ENCODE peak calls at places on chromosomes 13 and 19, in ten cellular contexts. W is NCI-H345, O is fibroblast of the conjunctiva, C is activated T-helper 1 cell treated with Interleukin-2 at 50 U/mL for 16 hours, S is NCI-H2227 treated with DMSO at 0.1 percent for 48 hours, A is Calu3, D is posterior cingulate gyrus, Q is anterior cingulate cortex, I is memory B cell, Z is T-helper 17 cell. H is an unnamed sample.

GRCh38 chr13:99527346-99527745 is 26.1 kb downstream of the TM9SF2 start:
- DNase-seq in W (no peak), O (no peak), C (no peak), S (no peak), A (no peak), D (no peak), Q (no peak), I (no peak), Z (no peak), H (no peak)

GRCh38 chr13:112842343-112842856 is 126.6 kb upstream of the MCF2L start:
- DNase-seq in W (no peak), O (no peak), C (no peak), S (no peak), A (no peak), D (no peak), Q (no peak), I (no peak), Z (no peak), H (peak)

GRCh38 chr19:30255783-30256509 is 116.2 kb upstream of the ZNF536 start:
- DNase-seq in W (no peak), O (no peak), C (no peak), S (no peak), A (no peak), D (no peak), Q (no peak), I (no peak), Z (no peak), H (no peak)

GRCh38 chr13:59587971-59588716 is 575.6 kb downstream of the DIAPH3 start:
- DNase-seq in W (no peak), O (no peak), C (no peak), S (no peak), A (no peak), D (no peak), Q (no peak), I (no peak), Z (no peak), H (no peak)

GRCh38 chr19:3769494-3769893 is 2.5 kb downstream of the RAX2 start:
- DNase-seq in W (no peak), O (no peak), C (no peak), S (no peak), A (no peak), D (no peak), Q (no peak), I (no peak), Z (no peak), H (no peak)

GRCh38 chr13:77584111-77584510 is 48.6 kb downstream of the SCEL start:
- DNase-seq in W (peak), O (no peak), C (no peak), S (no peak), A (no peak), D (peak), Q (peak), I (no peak), Z (no peak), H (no peak)

GRCh38 chr13:29472317-29472961 is 123.0 kb downstream of the SLC7A1 start:
- DNase-seq in W (no peak), O (peak), C (no peak), S (no peak), A (peak), D (no peak), Q (no peak), I (peak), Z (no peak), H (peak)

GRCh38 chr13:86882107-86882506 is 789.1 kb upstream of the SLITRK5 start:
- DNase-seq in W (no peak), O (no peak), C (no peak), S (no peak), A (no peak), D (no peak), Q (no peak), I (no peak), Z (no peak), H (no peak)

GRCh38 chr13:74040200-74040599 is 94.0 kb downstream of the KLF12 start:
- DNase-seq in W (no peak), O (peak), C (no peak), S (peak), A (peak), D (no peak), Q (no peak), I (peak), Z (no peak), H (no peak)

GRCh38 chr19:45150180-45150579 is 10.6 kb downstream of the NKPD1 start:
- DNase-seq in W (no peak), O (no peak), C (no peak), S (no peak), A (no peak), D (no peak), Q (no peak), I (no peak), Z (no peak), H (no peak)

GRCh38 chr19:12956446-12957388 is at the start of gene GADD45GIP1:
- DNase-seq in W (peak), O (peak), C (peak), S (peak), A (peak), D (peak), Q (peak), I (peak), Z (peak), H (no peak)

GRCh38 chr13:85638815-85639393 is 160.3 kb downstream of the SLITRK6 start:
- DNase-seq in W (no peak), O (no peak), C (no peak), S (no peak), A (no peak), D (no peak), Q (no peak), I (no peak), Z (no peak), H (no peak)

GRCh38 chr19:9913237-9914000 is 22.9 kb downstream of the OLFM2 start:
- DNase-seq in W (no peak), O (no peak), C (no peak), S (no peak), A (peak), D (no peak), Q (no peak), I (no peak), Z (no peak), H (no peak)

GRCh38 chr19:30049844-30050667 is 108.0 kb downstream of the URI1 start:
- DNase-seq in W (no peak), O (no peak), C (no peak), S (no peak), A (no peak), D (no peak), Q (no peak), I (no peak), Z (no peak), H (no peak)

GRCh38 chr13:98889419-98890079 is 88.3 kb downstream of the DOCK9 start:
- DNase-seq in W (no peak), O (no peak), C (no peak), S (no peak), A (no peak), D (no peak), Q (no peak), I (no peak), Z (no peak), H (no peak)

GRCh38 chr13:47258384-47258783 is 361.5 kb upstream of the HTR2A start:
- DNase-seq in W (no peak), O (no peak), C (no peak), S (no peak), A (no peak), D (no peak), Q (no peak), I (no peak), Z (no peak), H (no peak)

GRCh38 chr19:30206187-30206586 is 166.0 kb upstream of the ZNF536 start:
- DNase-seq in W (no peak), O (no peak), C (no peak), S (no peak), A (no peak), D (no peak), Q (no peak), I (no peak), Z (no peak), H (no peak)

GRCh38 chr19:3358392-3358918 is 7.9 kb upstream of the NFIC start:
- DNase-seq in W (no peak), O (no peak), C (no peak), S (no peak), A (no peak), D (peak), Q (no peak), I (no peak), Z (no peak), H (no peak)

GRCh38 chr19:10818306-10819123 is 17.5 kb downstream of the TMED1 start:
- DNase-seq in W (no peak), O (peak), C (no peak), S (no peak), A (no peak), D (no peak), Q (no peak), I (no peak), Z (no peak), H (no peak)

GRCh38 chr19:33245948-33246728 is 20.5 kb upstream of the SLC7A10 start:
- DNase-seq in W (no peak), O (no peak), C (no peak), S (no peak), A (no peak), D (no peak), Q (no peak), I (no peak), Z (no peak), H (no peak)

GRCh38 chr19:46904114-46905060 is 43.6 kb downstream of the ARHGAP35 start:
- DNase-seq in W (no peak), O (no peak), C (no peak), S (peak), A (no peak), D (no peak), Q (no peak), I (no peak), Z (no peak), H (peak)

GRCh38 chr13:31997641-31998040 is 33.9 kb upstream of the FRY start:
- DNase-seq in W (no peak), O (no peak), C (no peak), S (no peak), A (no peak), D (no peak), Q (no peak), I (no peak), Z (no peak), H (no peak)

GRCh38 chr19:42450314-42450934 is 7.7 kb upstream of the CXCL17 start:
- DNase-seq in W (peak), O (peak), C (peak), S (peak), A (peak), D (peak), Q (peak), I (peak), Z (peak), H (peak)

GRCh38 chr13:30124131-30124768 is 183.1 kb downstream of the KATNAL1 start:
- DNase-seq in W (no peak), O (no peak), C (no peak), S (no peak), A (no peak), D (no peak), Q (no peak), I (no peak), Z (no peak), H (no peak)

GRCh38 chr19:6963937-6964336 is 57.3 kb downstream of the MBD3L2B start:
- DNase-seq in W (no peak), O (no peak), C (peak), S (no peak), A (no peak), D (no peak), Q (no peak), I (no peak), Z (no peak), H (no peak)

GRCh38 chr13:103029798-103030197 is 36.4 kb downstream of the SLC10A2 start:
- DNase-seq in W (no peak), O (no peak), C (no peak), S (no peak), A (no peak), D (no peak), Q (no peak), I (no peak), Z (no peak), H (no peak)

GRCh38 chr13:114034481-114034891 is 60.6 kb upstream of the C13orf46 start:
- DNase-seq in W (no peak), O (no peak), C (no peak), S (no peak), A (no peak), D (no peak), Q (no peak), I (no peak), Z (no peak), H (no peak)

GRCh38 chr19:1259206-1259872 is 9.8 kb upstream of the CIRBP start:
- DNase-seq in W (no peak), O (no peak), C (peak), S (no peak), A (peak), D (no peak), Q (no peak), I (peak), Z (peak), H (no peak)

GRCh38 chr13:107124129-107124718 is 556.3 kb upstream of the ARGLU1 start:
- DNase-seq in W (peak), O (no peak), C (no peak), S (no peak), A (no peak), D (no peak), Q (no peak), I (no peak), Z (no peak), H (no peak)

GRCh38 chr13:62357887-62358645 is 942.4 kb upstream of the PCDH20 start:
- DNase-seq in W (peak), O (peak), C (no peak), S (peak), A (peak), D (no peak), Q (no peak), I (no peak), Z (no peak), H (no peak)

GRCh38 chr19:14325863-14326262 is 55.4 kb upstream of the ADGRE5 start:
- DNase-seq in W (no peak), O (no peak), C (no peak), S (no peak), A (no peak), D (no peak), Q (no peak), I (no peak), Z (no peak), H (no peak)

GRCh38 chr13:29693297-29693945 is 97.9 kb upstream of the SLC7A1 start:
- DNase-seq in W (no peak), O (no peak), C (no peak), S (no peak), A (peak), D (no peak), Q (no peak), I (no peak), Z (no peak), H (no peak)

GRCh38 chr13:40503966-40504591 is 162.4 kb downstream of the FOXO1 start:
- DNase-seq in W (no peak), O (no peak), C (no peak), S (no peak), A (no peak), D (no peak), Q (peak), I (no peak), Z (no peak), H (peak)

GRCh38 chr19:11737964-11738745 is 591 bp downstream of the ZNF823 start:
- DNase-seq in W (no peak), O (no peak), C (peak), S (no peak), A (peak), D (peak), Q (no peak), I (peak), Z (peak), H (peak)

GRCh38 chr19:18618236-18618635 is 5.6 kb downstream of the TMEM59L start:
- DNase-seq in W (no peak), O (no peak), C (no peak), S (no peak), A (no peak), D (no peak), Q (no peak), I (no peak), Z (no peak), H (no peak)

GRCh38 chr13:46624353-46624752 is 71.4 kb downstream of the LRCH1 start:
- DNase-seq in W (no peak), O (no peak), C (no peak), S (no peak), A (no peak), D (no peak), Q (no peak), I (no peak), Z (no peak), H (no peak)

GRCh38 chr13:49540552-49540951 is 44.8 kb downstream of the PHF11 start:
- DNase-seq in W (no peak), O (no peak), C (no peak), S (no peak), A (no peak), D (no peak), Q (no peak), I (no peak), Z (no peak), H (no peak)